ENCODE peak calls at places on chromosomes 2 and 18, in eight cellular contexts. F is SK-N-DZ, O is SK-MEL-5, T is astrocyte of the hippocampus, S is type B pancreatic cell, J is left kidney, E is amygdala, U is glutamatergic neuron. K is an unnamed sample.

GRCh38 chr18:10379511-10379910 is 74.9 kb upstream of the APCDD1 start:
- DNase-seq in F (no peak), O (no peak), T (no peak), S (no peak), J (peak), E (no peak), U (no peak), K (no peak)

GRCh38 chr18:51510020-51510419 is 312.5 kb upstream of the MEX3C start:
- DNase-seq in F (no peak), O (no peak), T (no peak), S (no peak), J (no peak), E (no peak), U (no peak), K (no peak)

GRCh38 chr2:23617167-23617787 is 232.3 kb downstream of the KLHL29 start:
- DNase-seq in F (no peak), O (no peak), T (peak), S (no peak), J (peak), E (no peak), U (peak), K (no peak)

GRCh38 chr2:98773907-98774306 is 43.0 kb upstream of the MGAT4A start:
- DNase-seq in F (no peak), O (no peak), T (no peak), S (no peak), J (no peak), E (no peak), U (no peak), K (no peak)

GRCh38 chr2:120734930-120735611 is 597 bp upstream of the GLI2 start:
- DNase-seq in F (no peak), O (no peak), T (peak), S (peak), J (peak), E (no peak), U (no peak), K (no peak)

GRCh38 chr2:69969991-69970390 is 8.6 kb upstream of the ASPRV1 start:
- DNase-seq in F (no peak), O (no peak), T (no peak), S (no peak), J (no peak), E (no peak), U (no peak), K (no peak)

GRCh38 chr2:111167238-111168162 is 46.8 kb downstream of the BCL2L11 start:
- DNase-seq in F (no peak), O (no peak), T (no peak), S (no peak), J (no peak), E (no peak), U (no peak), K (no peak)

GRCh38 chr2:18373081-18373480 is 187.4 kb downstream of the RDH14 start:
- DNase-seq in F (no peak), O (no peak), T (no peak), S (no peak), J (no peak), E (no peak), U (no peak), K (no peak)

GRCh38 chr18:9323750-9324445 is 10.7 kb upstream of the TWSG1 start:
- DNase-seq in F (no peak), O (no peak), T (peak), S (no peak), J (no peak), E (no peak), U (no peak), K (no peak)

GRCh38 chr18:70578480-70578879 is 289.6 kb downstream of the SOCS6 start:
- DNase-seq in F (no peak), O (peak), T (no peak), S (no peak), J (no peak), E (no peak), U (peak), K (peak)

GRCh38 chr2:85355073-85355410 is 473 bp downstream of the ELMOD3 start:
- DNase-seq in F (no peak), O (no peak), T (no peak), S (no peak), J (no peak), E (no peak), U (no peak), K (no peak)

GRCh38 chr2:224630659-224631550 is 45.7 kb upstream of the CUL3 start:
- DNase-seq in F (no peak), O (no peak), T (no peak), S (no peak), J (no peak), E (no peak), U (no peak), K (no peak)

GRCh38 chr2:72457801-72458516 is 310.3 kb upstream of the CYP26B1 start:
- DNase-seq in F (no peak), O (peak), T (no peak), S (no peak), J (no peak), E (no peak), U (no peak), K (no peak)

GRCh38 chr2:30230479-30230854 is 867 bp upstream of the LBH start:
- DNase-seq in F (peak), O (no peak), T (peak), S (no peak), J (peak), E (no peak), U (peak), K (no peak)

GRCh38 chr2:15748736-15749323 is 157.2 kb downstream of the DDX1 start:
- DNase-seq in F (no peak), O (peak), T (no peak), S (peak), J (peak), E (no peak), U (peak), K (peak)

GRCh38 chr2:55338268-55338667 is 69.2 kb upstream of the MTIF2 start:
- DNase-seq in F (no peak), O (no peak), T (no peak), S (no peak), J (no peak), E (no peak), U (no peak), K (no peak)

GRCh38 chr2:43149482-43150107 is 76.8 kb downstream of the ZFP36L2 start:
- DNase-seq in F (no peak), O (no peak), T (no peak), S (no peak), J (no peak), E (no peak), U (no peak), K (no peak)

GRCh38 chr2:226435146-226435545 is 364.5 kb downstream of the IRS1 start:
- DNase-seq in F (no peak), O (no peak), T (no peak), S (no peak), J (no peak), E (no peak), U (no peak), K (no peak)

GRCh38 chr2:82790277-82791021 is 1668.6 kb downstream of the SUCLG1 start:
- DNase-seq in F (no peak), O (peak), T (no peak), S (no peak), J (peak), E (no peak), U (no peak), K (peak)

GRCh38 chr2:237575869-237576862 is 9.8 kb downstream of the PRLH start:
- DNase-seq in F (no peak), O (no peak), T (no peak), S (no peak), J (no peak), E (no peak), U (no peak), K (no peak)

GRCh38 chr2:230821261-230821990 is 43.3 kb upstream of the ITM2C start:
- DNase-seq in F (no peak), O (no peak), T (no peak), S (no peak), J (no peak), E (no peak), U (no peak), K (no peak)

GRCh38 chr2:144358979-144359541 is 160.9 kb downstream of the ZEB2 start:
- DNase-seq in F (no peak), O (no peak), T (peak), S (no peak), J (no peak), E (no peak), U (no peak), K (no peak)

GRCh38 chr2:234308814-234309195 is 188.1 kb downstream of the ARL4C start:
- DNase-seq in F (no peak), O (peak), T (peak), S (no peak), J (peak), E (no peak), U (no peak), K (no peak)

GRCh38 chr2:105438104-105438929 is 39.5 kb upstream of the FHL2 start:
- DNase-seq in F (peak), O (no peak), T (no peak), S (no peak), J (peak), E (no peak), U (peak), K (no peak)

GRCh38 chr2:67400560-67401464 is 3.7 kb downstream of the ETAA1 start:
- DNase-seq in F (no peak), O (no peak), T (no peak), S (no peak), J (no peak), E (no peak), U (no peak), K (no peak)

GRCh38 chr2:192162392-192163042 is 32.2 kb downstream of the TMEFF2 start:
- DNase-seq in F (peak), O (peak), T (peak), S (no peak), J (peak), E (no peak), U (peak), K (peak)

GRCh38 chr2:10238991-10239485 is 63.7 kb upstream of the HPCAL1 start:
- DNase-seq in F (no peak), O (no peak), T (no peak), S (peak), J (no peak), E (no peak), U (peak), K (no peak)

GRCh38 chr2:157433335-157433890 is 10.5 kb downstream of the CYTIP start:
- DNase-seq in F (no peak), O (no peak), T (peak), S (no peak), J (peak), E (no peak), U (no peak), K (no peak)

GRCh38 chr18:50374170-50374752 is 585 bp upstream of the SKA1 start:
- DNase-seq in F (no peak), O (peak), T (no peak), S (no peak), J (no peak), E (no peak), U (no peak), K (no peak)

GRCh38 chr2:170869036-170869435 is 52.3 kb downstream of the GAD1 start:
- DNase-seq in F (no peak), O (no peak), T (no peak), S (no peak), J (no peak), E (no peak), U (no peak), K (no peak)

GRCh38 chr2:161141033-161141432 is 19.2 kb upstream of the TANK start:
- DNase-seq in F (no peak), O (no peak), T (no peak), S (no peak), J (no peak), E (no peak), U (no peak), K (no peak)

GRCh38 chr2:96342085-96342484 is 6.5 kb downstream of the NCAPH start:
- DNase-seq in F (no peak), O (no peak), T (peak), S (no peak), J (no peak), E (no peak), U (no peak), K (peak)

GRCh38 chr2:85900366-85900765 is 11.6 kb upstream of the ST3GAL5 start:
- DNase-seq in F (no peak), O (no peak), T (no peak), S (no peak), J (no peak), E (no peak), U (no peak), K (no peak)

GRCh38 chr2:207902822-207903221 is 122.5 kb downstream of the PLEKHM3 start:
- DNase-seq in F (no peak), O (no peak), T (peak), S (no peak), J (no peak), E (no peak), U (no peak), K (no peak)

GRCh38 chr18:49907346-49907929 is 94.1 kb upstream of the ACAA2 start:
- DNase-seq in F (no peak), O (no peak), T (peak), S (no peak), J (peak), E (no peak), U (no peak), K (no peak)